ENCODE peak calls at places on chromosome 18, in six cellular contexts. One of them, this sample, is unnamed.
A peak's percentile ranks its signal among the peaks of the same experiment; 100 is the strongest.

GRCh38 chr18:40338284-40338683 is 1616.8 kb upstream of the PIK3C3 start:
- DNase-seq in ELR: no peak
- DNase-seq in stimulated activated CD8-positive, alpha-beta memory T cell treated with anti-CD3 and anti-CD28 coated beads, Interleukin-12 subunit alpha, Interleukin-12 subunit beta, amount 100 ng/mL, for 1 hour: no peak
- DNase-seq in AG04450: no peak
- DNase-seq in iris pigment epithelial cell: no peak
- DNase-seq in T-cell: no peak
- DNase-seq in this sample: no peak

GRCh38 chr18:7741640-7742039 is 174.5 kb downstream of the PTPRM start:
- DNase-seq in AG04450: no peak
- DNase-seq in iris pigment epithelial cell: no peak
- DNase-seq in ELR: no peak
- DNase-seq in T-cell: no peak
- DNase-seq in stimulated activated CD8-positive, alpha-beta memory T cell treated with anti-CD3 and anti-CD28 coated beads, Interleukin-12 subunit alpha, Interleukin-12 subunit beta, amount 100 ng/mL, for 1 hour: no peak
- DNase-seq in this sample: no peak

GRCh38 chr18:79857082-79857661 is 59.4 kb downstream of the KCNG2 start:
- DNase-seq in AG04450: no peak
- DNase-seq in stimulated activated CD8-positive, alpha-beta memory T cell treated with anti-CD3 and anti-CD28 coated beads, Interleukin-12 subunit alpha, Interleukin-12 subunit beta, amount 100 ng/mL, for 1 hour: no peak
- DNase-seq in T-cell: no peak
- DNase-seq in iris pigment epithelial cell: peak; percentile 88
- DNase-seq in ELR: no peak
- DNase-seq in this sample: peak; percentile 44

GRCh38 chr18:76885011-76885410 is 62.7 kb downstream of the ZNF236 start:
- DNase-seq in AG04450: no peak
- DNase-seq in ELR: no peak
- DNase-seq in T-cell: no peak
- DNase-seq in stimulated activated CD8-positive, alpha-beta memory T cell treated with anti-CD3 and anti-CD28 coated beads, Interleukin-12 subunit alpha, Interleukin-12 subunit beta, amount 100 ng/mL, for 1 hour: no peak
- DNase-seq in iris pigment epithelial cell: no peak
- DNase-seq in this sample: no peak

GRCh38 chr18:52045946-52046345 is 294.1 kb upstream of the DCC start:
- DNase-seq in AG04450: no peak
- DNase-seq in T-cell: no peak
- DNase-seq in ELR: no peak
- DNase-seq in iris pigment epithelial cell: no peak
- DNase-seq in stimulated activated CD8-positive, alpha-beta memory T cell treated with anti-CD3 and anti-CD28 coated beads, Interleukin-12 subunit alpha, Interleukin-12 subunit beta, amount 100 ng/mL, for 1 hour: no peak
- DNase-seq in this sample: no peak

GRCh38 chr18:67600181-67600631 is 83.7 kb upstream of the DSEL start:
- DNase-seq in AG04450: peak; percentile 52
- DNase-seq in ELR: peak; percentile 88
- DNase-seq in T-cell: no peak
- DNase-seq in iris pigment epithelial cell: peak; percentile 87
- DNase-seq in stimulated activated CD8-positive, alpha-beta memory T cell treated with anti-CD3 and anti-CD28 coated beads, Interleukin-12 subunit alpha, Interleukin-12 subunit beta, amount 100 ng/mL, for 1 hour: no peak
- DNase-seq in this sample: peak; percentile 64

GRCh38 chr18:28114472-28114871 is 62.5 kb downstream of the CDH2 start:
- DNase-seq in AG04450: no peak
- DNase-seq in ELR: peak; percentile 87
- DNase-seq in iris pigment epithelial cell: peak; percentile 91
- DNase-seq in stimulated activated CD8-positive, alpha-beta memory T cell treated with anti-CD3 and anti-CD28 coated beads, Interleukin-12 subunit alpha, Interleukin-12 subunit beta, amount 100 ng/mL, for 1 hour: no peak
- DNase-seq in T-cell: no peak
- DNase-seq in this sample: peak; percentile 8

GRCh38 chr18:26471027-26471426 is 77.3 kb downstream of the KCTD1 start:
- DNase-seq in T-cell: no peak
- DNase-seq in iris pigment epithelial cell: peak; percentile 82
- DNase-seq in ELR: peak; percentile 75
- DNase-seq in stimulated activated CD8-positive, alpha-beta memory T cell treated with anti-CD3 and anti-CD28 coated beads, Interleukin-12 subunit alpha, Interleukin-12 subunit beta, amount 100 ng/mL, for 1 hour: no peak
- DNase-seq in AG04450: no peak
- DNase-seq in this sample: no peak

GRCh38 chr18:63604791-63605567 is 17.8 kb downstream of the SERPINB13 start:
- DNase-seq in stimulated activated CD8-positive, alpha-beta memory T cell treated with anti-CD3 and anti-CD28 coated beads, Interleukin-12 subunit alpha, Interleukin-12 subunit beta, amount 100 ng/mL, for 1 hour: no peak
- DNase-seq in ELR: peak; percentile 77
- DNase-seq in AG04450: no peak
- DNase-seq in iris pigment epithelial cell: peak; percentile 12
- DNase-seq in T-cell: no peak
- DNase-seq in this sample: peak; percentile 26

GRCh38 chr18:76466410-76466991 is 28.5 kb downstream of the ZNF516 start:
- DNase-seq in iris pigment epithelial cell: no peak
- DNase-seq in AG04450: no peak
- DNase-seq in stimulated activated CD8-positive, alpha-beta memory T cell treated with anti-CD3 and anti-CD28 coated beads, Interleukin-12 subunit alpha, Interleukin-12 subunit beta, amount 100 ng/mL, for 1 hour: no peak
- DNase-seq in ELR: no peak
- DNase-seq in T-cell: no peak
- DNase-seq in this sample: no peak

GRCh38 chr18:21194871-21195771 is 46.9 kb upstream of the GREB1L start:
- DNase-seq in T-cell: no peak
- DNase-seq in stimulated activated CD8-positive, alpha-beta memory T cell treated with anti-CD3 and anti-CD28 coated beads, Interleukin-12 subunit alpha, Interleukin-12 subunit beta, amount 100 ng/mL, for 1 hour: no peak
- DNase-seq in ELR: peak; percentile 70
- DNase-seq in AG04450: no peak
- DNase-seq in iris pigment epithelial cell: peak; percentile 28
- DNase-seq in this sample: peak; percentile 58